ENCODE peak calls at places on chromosomes 4 and X, in six cellular contexts. H, R, G, U, T and L are unnamed samples. For H3K9me3, the result is how much of the 10 kb centered on the place peaks cover.

GRCh38 chr4:54400802-54401201 is 171.7 kb downstream of the PDGFRA start:
- DNase-seq in H (peak), T (no peak), R (peak), G (no peak), U (no peak), L (peak)

GRCh38 chrX:10633722-10634121 is 13.3 kb upstream of the MID1 start:
- DNase-seq in U (no peak), G (no peak), R (peak), T (no peak), H (peak), L (peak)

GRCh38 chr4:143581331-143581961 is 67.9 kb downstream of the SMARCA5 start:
- DNase-seq in R (no peak), H (no peak), T (no peak), U (no peak), G (no peak), L (peak)

GRCh38 chrX:2374086-2374485 is 126.7 kb downstream of the DHRSX start:
- DNase-seq in H (no peak), U (no peak), T (no peak), G (no peak), R (peak), L (no peak)

GRCh38 chrX:68568136-68568535 is 69.3 kb downstream of the YIPF6 start:
- DNase-seq in R (no peak), U (no peak), G (no peak), T (no peak), H (peak), L (no peak)

GRCh38 chr4:7186081-7186480 is 6.3 kb upstream of the SORCS2 start:
- DNase-seq in H (no peak), U (no peak), G (no peak), R (no peak), T (no peak), L (no peak)

GRCh38 chrX:120000490-120001246 is 57.1 kb upstream of the NKAP start:
- DNase-seq in U (no peak), G (no peak), R (no peak), H (no peak), T (no peak), L (no peak)

GRCh38 chr4:105710678-105711077 is 2.1 kb downstream of the GSTCD start:
- DNase-seq in H (peak), T (no peak), U (no peak), G (no peak), R (no peak), L (no peak)

GRCh38 chrX:77160301-77160700 is 286.9 kb upstream of the FGF16 start:
- DNase-seq in U (no peak), G (peak), T (no peak), H (no peak), R (no peak), L (no peak)

GRCh38 chr4:7761720-7762119 is 177.9 kb downstream of the AFAP1 start:
- DNase-seq in H (no peak), R (peak), G (peak), T (peak), U (no peak), L (peak)

GRCh38 chr4:75633846-75634245 is 3.5 kb upstream of the CDKL2 start:
- DNase-seq in T (no peak), G (no peak), H (peak), R (peak), U (no peak), L (no peak)

GRCh38 chr4:2075987-2076907 is 17.1 kb downstream of the NAT8L start:
- DNase-seq in H (no peak), R (no peak), T (no peak), U (no peak), G (no peak), L (no peak)

GRCh38 chrX:113048896-113049295 is 208.3 kb upstream of the AMOT start:
- DNase-seq in G (no peak), H (no peak), R (no peak), U (no peak), T (no peak), L (no peak)

GRCh38 chr4:143358923-143359694 is 22.4 kb downstream of the GAB1 start:
- DNase-seq in H (peak), G (no peak), R (peak), T (peak), U (no peak), L (peak)

GRCh38 chrX:121851033-121851432 is 803.6 kb downstream of the GLUD2 start:
- DNase-seq in G (no peak), T (no peak), R (peak), U (no peak), H (peak), L (no peak)

GRCh38 chrX:136221851-136222513 is 29.2 kb downstream of the MAP7D3 start:
- DNase-seq in H (no peak), U (no peak), T (no peak), G (no peak), R (no peak), L (no peak)

GRCh38 chrX:13396887-13397286 is 77.0 kb upstream of the ATXN3L start:
- DNase-seq in R (peak), U (no peak), T (no peak), G (no peak), H (peak), L (peak)

GRCh38 chr4:70251250-70251944 is 9.0 kb downstream of the CSN3 start:
- DNase-seq in G (no peak), H (no peak), U (no peak), R (no peak), T (no peak), L (no peak)

GRCh38 chr4:186680649-186681048 is 43.0 kb downstream of the FAT1 start:
- DNase-seq in U (no peak), T (no peak), G (no peak), H (no peak), R (no peak), L (no peak)

GRCh38 chr4:65310586-65310985 is 359.7 kb downstream of the EPHA5 start:
- DNase-seq in T (no peak), U (no peak), G (no peak), H (no peak), R (no peak), L (no peak)

GRCh38 chr4:148114436-148114835 is 327.8 kb downstream of the NR3C2 start:
- DNase-seq in G (no peak), T (no peak), U (no peak), R (no peak), H (peak), L (no peak)

GRCh38 chrX:97446298-97446882 is 562.7 kb downstream of the RPA4 start:
- DNase-seq in U (no peak), G (no peak), H (no peak), T (no peak), R (peak), L (peak)

GRCh38 chr4:94271248-94271647 is 63.6 kb downstream of the SMARCAD1 start:
- DNase-seq in U (no peak), T (no peak), H (no peak), G (no peak), R (no peak), L (no peak)

GRCh38 chrX:56113785-56114436 is 118.2 kb upstream of the KLF8 start:
- DNase-seq in U (no peak), H (no peak), G (no peak), T (no peak), R (no peak), L (no peak)

GRCh38 chrX:56120242-56120641 is 111.9 kb upstream of the KLF8 start:
- DNase-seq in T (no peak), G (no peak), U (no peak), R (no peak), H (no peak), L (no peak)

DNA sequence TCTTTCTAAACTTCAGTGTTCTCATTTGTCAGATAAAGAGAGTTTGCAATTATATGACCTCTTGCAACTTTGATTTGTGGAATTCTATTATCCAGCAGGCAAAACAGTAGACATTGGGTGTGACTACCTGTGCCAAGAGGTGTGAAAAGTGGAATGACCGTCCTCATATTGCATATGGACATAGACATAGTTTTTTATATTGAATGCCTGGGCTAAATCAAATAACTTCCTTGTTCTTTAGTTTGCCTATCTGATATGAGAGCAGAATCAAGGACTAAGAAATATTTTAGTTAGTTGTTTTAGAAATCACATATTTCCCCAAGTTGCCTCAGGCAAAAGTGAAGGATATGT is 117.7 kb upstream of the KLF8 start:
- DNase-seq in R (no peak), G (no peak), T (no peak), H (no peak), U (no peak), L (no peak)
- H3K9me3 ChIP-seq in R (under half), G (under half), T (under half), H (under half), U (under half), L (under half)

DNA sequence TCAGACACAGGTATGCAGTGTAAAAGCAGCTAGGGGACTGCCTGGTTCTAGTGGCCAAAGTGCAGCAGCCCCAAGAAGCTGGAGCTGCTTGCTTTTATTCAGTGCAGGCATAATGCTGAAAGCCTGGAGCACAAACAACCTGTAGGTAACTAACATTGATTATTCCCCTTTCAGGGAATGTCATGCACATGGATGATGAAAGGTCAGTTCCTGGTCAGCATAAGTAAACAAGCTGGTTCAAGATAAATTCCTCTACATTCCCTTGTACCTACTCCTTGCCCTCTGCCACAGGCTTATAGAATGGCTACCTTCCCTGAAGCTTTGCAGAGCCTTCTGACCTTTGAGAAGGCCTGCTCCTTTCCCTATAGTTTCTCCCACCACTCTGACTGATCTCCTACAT is 1318.5 kb upstream of the ADGRL3 start:
- DNase-seq in U (no peak), T (no peak), G (no peak), R (no peak), H (no peak), L (no peak)
- H3K9me3 ChIP-seq in U (under half), T (under half), G (under half), R (under half), H (under half), L (under half)

GRCh38 chr4:253936-254756 is 51.1 kb downstream of the ZNF732 start:
- DNase-seq in H (no peak), U (no peak), T (no peak), R (no peak), G (no peak), L (no peak)
- H3K9me3 ChIP-seq in H (under half), U (half or more), T (half or more), R (under half), G (under half), L (under half)

GRCh38 chrX:16885628-16886027 is 15.5 kb upstream of the RBBP7 start:
- DNase-seq in R (no peak), H (no peak), G (no peak), T (no peak), U (no peak), L (no peak)
- H3K9me3 ChIP-seq in R (under half), H (under half), G (under half), T (under half), U (under half), L (under half)

GRCh38 chrX:40016702-40017101 is 81.1 kb downstream of the BCOR start:
- DNase-seq in T (no peak), G (no peak), H (no peak), U (no peak), R (no peak), L (no peak)
- H3K9me3 ChIP-seq in T (under half), G (under half), H (under half), U (under half), R (under half), L (under half)

DNA sequence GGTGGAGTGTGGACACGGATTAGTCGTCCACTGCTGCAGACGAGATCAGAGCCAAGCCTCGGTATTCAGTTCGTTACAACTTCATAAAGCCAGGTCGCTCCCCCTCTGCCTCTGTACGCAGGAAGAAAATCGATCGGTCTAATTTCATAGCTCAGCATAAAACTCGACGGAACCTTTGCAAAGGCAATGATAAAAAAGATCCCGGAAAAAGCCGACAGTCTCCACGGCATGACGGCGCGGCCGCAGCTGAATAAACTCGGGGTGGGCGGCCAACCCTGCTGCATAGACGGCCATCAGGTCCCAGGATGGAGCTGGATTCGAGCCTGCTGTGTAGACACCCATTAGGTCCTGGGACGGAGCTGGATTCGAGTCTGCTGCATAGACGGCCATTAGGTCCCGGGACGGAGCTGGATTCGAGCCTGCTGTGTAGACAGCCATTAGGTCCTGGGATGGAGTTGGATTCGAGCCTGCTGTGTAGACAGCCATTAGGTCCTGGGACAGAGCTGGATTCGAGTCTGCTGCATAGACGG is 113.8 kb upstream of the PPP2R3B start:
- DNase-seq in U (no peak), G (no peak), H (no peak), R (no peak), T (no peak), L (no peak)
- H3K9me3 ChIP-seq in U (under half), G (under half), H (under half), R (under half), T (under half), L (under half)